ENCODE peak calls at places on chromosomes 4 and X, in nine cellular contexts. E, W, D, H, T, J, F, O and Q are unnamed samples.

GRCh38 chr4:21888195-21888976 is 60.2 kb downstream of the KCNIP4 start:
- ATAC-seq in E (peak; percentile 66), W (no peak), D (no peak), H (no peak), T (no peak), J (no peak), F (no peak), O (no peak), Q (no peak)

GRCh38 chrX:24465524-24465850 is 401 bp downstream of the PDK3 start:
- ATAC-seq in E (peak; percentile 10), W (no peak), D (peak; percentile 20), H (no peak), T (no peak), J (no peak), F (peak; percentile 8), O (peak; percentile 12), Q (no peak)

GRCh38 chr4:27692098-27692679 is 831.5 kb downstream of the STIM2 start:
- ATAC-seq in E (no peak), W (peak; percentile 89), D (no peak), H (no peak), T (no peak), J (peak; percentile 41), F (peak; percentile 95), O (no peak), Q (no peak)

GRCh38 chr4:85681194-85681803 is 206.3 kb downstream of the ARHGAP24 start:
- ATAC-seq in E (no peak), W (peak; percentile 82), D (no peak), H (peak; percentile 72), T (peak; percentile 84), J (peak; percentile 91), F (no peak), O (peak; percentile 37), Q (peak; percentile 73)

GRCh38 chr4:80182237-80182866 is 15.0 kb upstream of the PRDM8 start:
- ATAC-seq in E (peak; percentile 46), W (no peak), D (peak; percentile 7), H (no peak), T (no peak), J (no peak), F (no peak), O (peak; percentile 20), Q (no peak)

GRCh38 chrX:111555559-111555958 is 44.1 kb downstream of the SERTM2 start:
- ATAC-seq in E (no peak), W (no peak), D (no peak), H (no peak), T (no peak), J (no peak), F (no peak), O (no peak), Q (no peak)

GRCh38 chrX:150508461-150509367 is 59.7 kb upstream of the MTM1 start:
- ATAC-seq in E (no peak), W (peak; percentile 76), D (no peak), H (peak; percentile 86), T (peak; percentile 75), J (no peak), F (peak; percentile 40), O (no peak), Q (peak; percentile 76)

GRCh38 chr4:127698789-127699200 is 31.4 kb upstream of the SLC25A31 start:
- ATAC-seq in E (no peak), W (no peak), D (no peak), H (no peak), T (no peak), J (no peak), F (no peak), O (peak; percentile 20), Q (no peak)

GRCh38 chrX:38774249-38774648 is 27.0 kb upstream of the MID1IP1 start:
- ATAC-seq in E (no peak), W (peak; percentile 43), D (no peak), H (no peak), T (no peak), J (no peak), F (no peak), O (no peak), Q (no peak)

GRCh38 chr4:23902203-23902602 is 12.4 kb upstream of the PPARGC1A start:
- ATAC-seq in E (no peak), W (no peak), D (no peak), H (no peak), T (no peak), J (no peak), F (no peak), O (no peak), Q (no peak)

GRCh38 chr4:78588894-78589545 is 37.5 kb downstream of the ANXA3 start:
- ATAC-seq in E (no peak), W (no peak), D (no peak), H (peak; percentile 58), T (peak; percentile 57), J (no peak), F (no peak), O (no peak), Q (peak; percentile 45)

GRCh38 chr4:26141916-26142638 is 178.7 kb upstream of the RBPJ start:
- ATAC-seq in E (no peak), W (peak; percentile 70), D (no peak), H (peak; percentile 83), T (peak; percentile 88), J (no peak), F (no peak), O (peak; percentile 70), Q (peak; percentile 73)

GRCh38 chr4:5711479-5712184 is 631 bp downstream of the EVC start:
- ATAC-seq in E (peak; percentile 4), W (peak; percentile 9), D (no peak), H (no peak), T (no peak), J (peak; percentile 19), F (peak; percentile 19), O (peak; percentile 20), Q (no peak)